ENCODE peak calls at places on chromosomes 1 and 21, in five cellular contexts. One of them, this sample, is unnamed.

GRCh38 chr21:46211786-46212720 is 16.5 kb downstream of the LSS start:
- DNase-seq in H9: no peak
- DNase-seq in left ventricle myocardium inferior: no peak
- DNase-seq in stomach: no peak
- DNase-seq in heart right ventricle: no peak
- DNase-seq in this sample: no peak

GRCh38 chr1:4460651-4461050 is 193.8 kb upstream of the AJAP1 start:
- DNase-seq in H9: no peak
- DNase-seq in left ventricle myocardium inferior: no peak
- DNase-seq in stomach: no peak
- DNase-seq in heart right ventricle: no peak
- DNase-seq in this sample: no peak

GRCh38 chr1:201649776-201650607 is 111.1 kb downstream of the NAV1 start:
- DNase-seq in H9: peak
- DNase-seq in left ventricle myocardium inferior: peak
- DNase-seq in stomach: peak
- DNase-seq in heart right ventricle: peak
- DNase-seq in this sample: peak

GRCh38 chr1:183282101-183282855 is 96.2 kb downstream of the LAMC2 start:
- DNase-seq in H9: no peak
- DNase-seq in left ventricle myocardium inferior: no peak
- DNase-seq in stomach: no peak
- DNase-seq in heart right ventricle: no peak
- DNase-seq in this sample: no peak

GRCh38 chr1:61538228-61538627 is 186.7 kb downstream of the TM2D1 start:
- DNase-seq in H9: no peak
- DNase-seq in left ventricle myocardium inferior: no peak
- DNase-seq in stomach: no peak
- DNase-seq in heart right ventricle: no peak
- DNase-seq in this sample: no peak

GRCh38 chr21:46375560-46376230 is 51.7 kb downstream of the PCNT start:
- DNase-seq in H9: no peak
- DNase-seq in left ventricle myocardium inferior: peak
- DNase-seq in stomach: no peak
- DNase-seq in heart right ventricle: peak
- DNase-seq in this sample: no peak

GRCh38 chr1:29793653-29794348 is 557.5 kb downstream of the PTPRU start:
- DNase-seq in H9: no peak
- DNase-seq in left ventricle myocardium inferior: no peak
- DNase-seq in stomach: no peak
- DNase-seq in heart right ventricle: no peak
- DNase-seq in this sample: no peak

GRCh38 chr1:111516008-111516535 is 12.6 kb upstream of the ADORA3 start:
- DNase-seq in H9: peak
- DNase-seq in left ventricle myocardium inferior: peak
- DNase-seq in stomach: peak
- DNase-seq in heart right ventricle: peak
- DNase-seq in this sample: peak

GRCh38 chr21:44005071-44005470 is 7.0 kb upstream of the TRAPPC10 start:
- DNase-seq in H9: no peak
- DNase-seq in left ventricle myocardium inferior: no peak
- DNase-seq in stomach: no peak
- DNase-seq in heart right ventricle: no peak
- DNase-seq in this sample: no peak

GRCh38 chr21:44006656-44007055 is 5.5 kb upstream of the TRAPPC10 start:
- DNase-seq in H9: no peak
- DNase-seq in left ventricle myocardium inferior: peak
- DNase-seq in stomach: no peak
- DNase-seq in heart right ventricle: no peak
- DNase-seq in this sample: no peak

GRCh38 chr21:44006017-44006624 is 6.0 kb upstream of the TRAPPC10 start:
- DNase-seq in H9: no peak
- DNase-seq in left ventricle myocardium inferior: no peak
- DNase-seq in stomach: no peak
- DNase-seq in heart right ventricle: no peak
- DNase-seq in this sample: peak

GRCh38 chr21:44003307-44003966 is 8.7 kb upstream of the TRAPPC10 start:
- DNase-seq in H9: no peak
- DNase-seq in left ventricle myocardium inferior: no peak
- DNase-seq in stomach: no peak
- DNase-seq in heart right ventricle: no peak
- DNase-seq in this sample: no peak

GRCh38 chr21:44005593-44005992 is 6.5 kb upstream of the TRAPPC10 start:
- DNase-seq in H9: no peak
- DNase-seq in left ventricle myocardium inferior: no peak
- DNase-seq in stomach: no peak
- DNase-seq in heart right ventricle: no peak
- DNase-seq in this sample: no peak
- H3K27ac ChIP-seq in H9: no peak
- H3K27ac ChIP-seq in left ventricle myocardium inferior: peak
- H3K27ac ChIP-seq in stomach: peak
- H3K27ac ChIP-seq in heart right ventricle: no peak
- H3K27ac ChIP-seq in this sample: peak

DNA sequence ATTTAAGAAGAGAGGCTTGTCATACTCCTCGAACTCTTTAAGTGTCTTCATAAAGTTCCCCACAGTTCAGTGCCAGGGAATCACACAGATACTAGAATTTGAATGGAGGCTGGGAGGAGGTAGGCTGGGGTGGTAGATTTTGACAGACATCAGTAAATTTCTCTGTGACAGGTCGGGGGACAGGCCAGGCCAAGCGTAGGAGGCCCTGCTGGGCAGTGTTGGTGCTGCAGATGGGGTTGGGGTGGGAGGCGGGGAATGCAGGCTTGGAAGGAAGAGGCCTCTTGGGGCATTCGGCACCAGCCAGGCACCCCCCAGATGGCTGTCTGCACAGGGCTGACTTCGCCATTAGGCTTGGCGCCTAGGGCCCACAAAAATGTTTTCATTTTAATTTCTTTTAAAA is 84.0 kb downstream of the MAN1C1 start:
- DNase-seq in H9: peak
- DNase-seq in left ventricle myocardium inferior: no peak
- DNase-seq in stomach: no peak
- DNase-seq in heart right ventricle: peak
- DNase-seq in this sample: no peak
- TF ChIP-seq CTCF in H9: peak
- TF ChIP-seq CTCF in left ventricle myocardium inferior: peak
- TF ChIP-seq CTCF in stomach: no peak
- TF ChIP-seq CTCF in heart right ventricle: peak
- TF ChIP-seq CTCF in this sample: no peak

DNA sequence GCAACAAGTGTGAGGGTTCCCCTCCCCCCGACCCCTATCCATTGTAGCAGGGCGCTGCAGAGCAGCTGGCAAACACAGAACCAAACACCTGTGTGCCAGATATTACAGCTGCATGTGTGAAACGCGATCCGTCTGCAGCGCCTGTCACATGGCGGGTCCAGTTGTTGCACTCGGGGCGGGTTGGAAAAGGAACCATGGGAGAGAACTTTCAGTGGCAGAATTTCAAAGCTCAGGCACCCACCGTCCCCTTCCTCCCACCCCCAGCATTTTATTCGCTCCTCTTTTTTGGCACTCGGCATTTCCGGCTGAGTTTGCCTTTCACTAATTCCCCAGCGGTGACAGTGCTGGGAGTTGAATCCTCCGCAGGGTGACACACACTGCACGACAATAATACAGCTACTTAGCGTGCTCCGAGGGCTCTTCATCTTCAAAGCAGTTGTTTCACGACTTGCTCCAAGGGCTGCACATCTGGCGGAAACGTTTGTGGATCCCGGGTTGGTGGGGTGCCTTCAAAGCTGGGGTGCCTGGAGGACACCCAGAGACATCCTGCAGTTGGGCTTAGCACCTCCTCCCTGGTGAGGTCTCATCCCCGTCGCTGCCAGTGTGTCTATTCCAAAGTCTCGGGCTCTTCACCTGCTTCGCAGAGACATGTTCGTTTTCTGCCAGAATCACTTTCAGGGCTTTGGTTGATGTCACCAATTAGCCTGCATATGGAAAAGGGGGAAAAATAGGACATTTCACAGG is 180.7 kb downstream of the ZBTB18 start:
- DNase-seq in H9: no peak
- DNase-seq in left ventricle myocardium inferior: no peak
- DNase-seq in stomach: peak
- DNase-seq in heart right ventricle: no peak
- DNase-seq in this sample: no peak
- H3K27ac ChIP-seq in H9: no peak
- H3K27ac ChIP-seq in left ventricle myocardium inferior: no peak
- H3K27ac ChIP-seq in stomach: no peak
- H3K27ac ChIP-seq in heart right ventricle: no peak
- H3K27ac ChIP-seq in this sample: peak

GRCh38 chr1:214958491-214958890 is 124.0 kb upstream of the KCNK2 start:
- DNase-seq in H9: no peak
- DNase-seq in left ventricle myocardium inferior: no peak
- DNase-seq in stomach: no peak
- DNase-seq in heart right ventricle: no peak
- DNase-seq in this sample: no peak

GRCh38 chr1:214957330-214958137 is 125.0 kb upstream of the KCNK2 start:
- DNase-seq in H9: no peak
- DNase-seq in left ventricle myocardium inferior: no peak
- DNase-seq in stomach: no peak
- DNase-seq in heart right ventricle: no peak
- DNase-seq in this sample: peak

DNA sequence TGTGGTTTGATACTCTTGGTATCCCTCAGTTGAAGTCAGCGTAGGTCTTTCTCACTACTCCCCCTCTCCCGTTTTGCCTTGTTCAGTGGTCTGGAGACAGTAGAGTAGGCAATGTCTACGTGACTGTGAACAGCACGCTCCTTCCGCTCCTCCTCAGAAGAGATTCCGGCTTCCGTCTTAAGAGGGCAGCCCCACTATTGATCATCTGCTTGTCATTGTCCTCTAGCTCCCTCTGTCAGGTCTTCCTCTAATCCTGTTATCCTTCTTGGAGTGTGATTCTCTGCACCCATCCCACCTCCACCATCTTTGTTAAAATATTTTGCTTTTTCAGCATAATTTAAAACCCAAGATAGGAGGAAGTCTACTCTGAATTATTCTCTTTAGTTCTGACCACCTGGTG is 129.9 kb upstream of the KCNK2 start:
- DNase-seq in H9: peak
- DNase-seq in left ventricle myocardium inferior: no peak
- DNase-seq in stomach: no peak
- DNase-seq in heart right ventricle: no peak
- DNase-seq in this sample: no peak
- TF ChIP-seq CTCF in H9: peak
- TF ChIP-seq CTCF in left ventricle myocardium inferior: no peak
- TF ChIP-seq CTCF in stomach: no peak
- TF ChIP-seq CTCF in heart right ventricle: no peak
- TF ChIP-seq CTCF in this sample: no peak

GRCh38 chr1:180169641-180170155 is 15.0 kb downstream of the QSOX1 start:
- DNase-seq in H9: no peak
- DNase-seq in left ventricle myocardium inferior: no peak
- DNase-seq in stomach: peak
- DNase-seq in heart right ventricle: no peak
- DNase-seq in this sample: no peak
- H3K27ac ChIP-seq in H9: no peak
- H3K27ac ChIP-seq in left ventricle myocardium inferior: no peak
- H3K27ac ChIP-seq in stomach: peak
- H3K27ac ChIP-seq in heart right ventricle: no peak
- H3K27ac ChIP-seq in this sample: peak

GRCh38 chr1:69305621-69306020 is 262.1 kb upstream of the LRRC7 start:
- DNase-seq in H9: peak
- DNase-seq in left ventricle myocardium inferior: no peak
- DNase-seq in stomach: no peak
- DNase-seq in heart right ventricle: no peak
- DNase-seq in this sample: no peak
- TF ChIP-seq CTCF in H9: peak
- TF ChIP-seq CTCF in left ventricle myocardium inferior: no peak
- TF ChIP-seq CTCF in stomach: no peak
- TF ChIP-seq CTCF in heart right ventricle: no peak
- TF ChIP-seq CTCF in this sample: no peak

GRCh38 chr1:78619029-78619428 is 1.2 kb upstream of the IFI44L start:
- DNase-seq in H9: no peak
- DNase-seq in left ventricle myocardium inferior: no peak
- DNase-seq in stomach: no peak
- DNase-seq in heart right ventricle: no peak
- DNase-seq in this sample: no peak
- H3K27ac ChIP-seq in H9: no peak
- H3K27ac ChIP-seq in left ventricle myocardium inferior: peak
- H3K27ac ChIP-seq in stomach: peak
- H3K27ac ChIP-seq in heart right ventricle: peak
- H3K27ac ChIP-seq in this sample: peak

This sample was measured in RWPE1.